ENCODE peak calls at places on chromosomes 4 and X, in six cellular contexts. I, F, H, S, N and C are unnamed samples.

GRCh38 chr4:42151568-42152506 is 618 bp downstream of the BEND4 start:
- DNase-seq in F (no peak), I (no peak), S (no peak), H (no peak), N (no peak), C (no peak)

GRCh38 chrX:153598541-153599191 is at the start of gene CCNQ:
- DNase-seq in F (no peak), I (peak; percentile 30), H (no peak), N (no peak), S (no peak), C (peak; percentile 14)

GRCh38 chr4:182518421-182518820 is 275.2 kb downstream of the TENM3 start:
- DNase-seq in S (no peak), N (no peak), F (no peak), I (no peak), H (no peak), C (no peak)

GRCh38 chr4:23269583-23269982 is 576.8 kb downstream of the GBA3 start:
- DNase-seq in S (no peak), I (no peak), N (no peak), H (no peak), F (no peak), C (peak; percentile 0)

GRCh38 chrX:65668362-65669310 is 1.2 kb downstream of the MSN start:
- DNase-seq in I (peak; percentile 79), N (peak; percentile 92), H (peak; percentile 65), S (peak; percentile 89), F (peak; percentile 66), C (peak; percentile 81)

GRCh38 chr4:139532951-139533350 is 23.1 kb downstream of the SETD7 start:
- DNase-seq in N (no peak), H (no peak), I (no peak), F (no peak), S (no peak), C (peak; percentile 49)

GRCh38 chrX:140440891-140441290 is 64.0 kb downstream of the SOX3 start:
- DNase-seq in H (no peak), S (no peak), F (no peak), N (no peak), I (peak; percentile 23), C (no peak)

GRCh38 chr4:57369446-57369845 is 259.3 kb upstream of the IGFBP7 start:
- DNase-seq in N (no peak), S (no peak), H (no peak), F (no peak), I (no peak), C (no peak)

DNA sequence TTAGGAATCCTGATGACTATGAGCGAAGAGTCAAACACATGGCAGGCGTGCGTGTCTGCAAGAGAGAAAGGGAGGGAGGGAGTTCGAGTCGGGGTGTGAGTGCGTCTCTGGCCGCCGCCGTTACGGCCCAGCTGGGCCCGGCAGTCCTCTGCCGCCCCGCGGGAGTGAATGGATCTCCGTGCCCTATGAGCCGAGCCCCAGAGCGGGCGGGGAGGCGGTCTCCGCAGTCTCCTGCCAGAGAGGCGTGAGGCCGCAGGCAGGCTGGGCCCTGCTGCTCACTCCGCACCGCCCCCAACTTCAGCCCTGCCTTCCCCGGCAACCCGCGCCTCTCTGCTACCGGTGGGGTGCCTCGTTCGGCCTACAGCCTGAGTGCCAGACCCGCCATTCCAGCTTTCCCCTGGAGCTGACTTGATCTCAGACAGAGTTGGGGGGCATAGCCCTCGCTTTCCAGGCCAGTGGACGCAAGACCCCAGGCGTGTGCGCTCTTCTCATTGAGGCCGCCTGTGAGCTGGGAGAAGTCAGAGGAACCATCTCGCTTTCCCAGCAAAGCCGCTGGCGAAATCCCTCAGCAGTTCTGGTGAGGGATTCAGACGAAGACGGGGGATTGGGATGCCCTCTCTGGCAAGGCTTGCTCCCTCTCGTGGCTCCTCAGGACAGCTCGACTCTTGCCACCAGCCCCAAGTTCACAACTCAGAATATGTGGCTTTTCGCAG is 1.4 kb downstream of the SLC16A2 start:
- DNase-seq in F (peak; percentile 26), H (peak; percentile 64), N (peak; percentile 83), I (peak; percentile 66), S (peak; percentile 77), C (peak; percentile 50)
- H3K4me3 ChIP-seq in F (peak overlapping the region; percentile 51), H (peak overlapping the region; percentile 71), N (peak overlapping the region; percentile 70), I (peak overlapping the region; percentile 50), S (peak overlapping the region; percentile 46), C (peak overlapping the region; percentile 55)

GRCh38 chr4:2292679-2293108 is 30.8 kb upstream of the MXD4 start:
- DNase-seq in F (no peak), N (peak; percentile 31), I (peak; percentile 36), H (no peak), S (peak; percentile 12), C (peak; percentile 90)

GRCh38 chr4:2297606-2298517 is 36.0 kb upstream of the MXD4 start:
- DNase-seq in N (peak; percentile 42), S (peak; percentile 5), I (no peak), F (no peak), H (no peak), C (no peak)

GRCh38 chr4:2296621-2297601 is 35.0 kb upstream of the MXD4 start:
- DNase-seq in S (peak; percentile 58), F (no peak), N (peak; percentile 55), I (no peak), H (no peak), C (no peak)

GRCh38 chr4:2298548-2298991 is 36.7 kb upstream of the MXD4 start:
- DNase-seq in N (peak; percentile 60), H (no peak), I (no peak), S (peak; percentile 53), F (no peak), C (no peak)

GRCh38 chr4:2295535-2296442 is 33.9 kb upstream of the MXD4 start:
- DNase-seq in I (no peak), N (peak; percentile 61), F (no peak), H (no peak), S (peak; percentile 54), C (no peak)
- TF ChIP-seq CTCF in I (no peak), N (no peak), F (no peak), H (no peak), S (no peak), C (no peak)

DNA sequence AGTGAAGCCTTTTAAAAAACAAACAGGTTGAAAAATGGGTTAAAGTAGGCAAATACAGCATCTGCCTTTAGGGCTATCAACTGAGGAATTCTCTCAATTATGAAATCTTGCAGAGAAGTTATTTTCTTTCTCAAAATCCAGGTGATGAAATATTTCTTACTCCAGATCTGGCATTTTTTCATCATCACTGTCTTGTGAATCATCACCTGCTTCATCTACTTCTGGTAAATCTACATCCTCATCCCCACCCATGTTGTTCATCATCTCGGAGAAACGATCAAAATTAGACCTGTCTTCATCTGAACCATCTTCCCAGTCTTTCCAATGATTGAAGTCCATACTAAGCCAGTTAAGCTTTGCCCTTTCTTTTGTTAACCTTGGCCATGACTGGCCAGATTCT is 33.3 kb upstream of the HPF1 start:
- DNase-seq in S (no peak), H (no peak), N (no peak), I (peak; percentile 1), F (peak; percentile 55), C (peak; percentile 4)
- H3K4me3 ChIP-seq in S (no peak overlapping the region), H (peak overlapping the region; percentile 53), N (no peak overlapping the region), I (no peak overlapping the region), F (no peak overlapping the region), C (no peak overlapping the region)

DNA sequence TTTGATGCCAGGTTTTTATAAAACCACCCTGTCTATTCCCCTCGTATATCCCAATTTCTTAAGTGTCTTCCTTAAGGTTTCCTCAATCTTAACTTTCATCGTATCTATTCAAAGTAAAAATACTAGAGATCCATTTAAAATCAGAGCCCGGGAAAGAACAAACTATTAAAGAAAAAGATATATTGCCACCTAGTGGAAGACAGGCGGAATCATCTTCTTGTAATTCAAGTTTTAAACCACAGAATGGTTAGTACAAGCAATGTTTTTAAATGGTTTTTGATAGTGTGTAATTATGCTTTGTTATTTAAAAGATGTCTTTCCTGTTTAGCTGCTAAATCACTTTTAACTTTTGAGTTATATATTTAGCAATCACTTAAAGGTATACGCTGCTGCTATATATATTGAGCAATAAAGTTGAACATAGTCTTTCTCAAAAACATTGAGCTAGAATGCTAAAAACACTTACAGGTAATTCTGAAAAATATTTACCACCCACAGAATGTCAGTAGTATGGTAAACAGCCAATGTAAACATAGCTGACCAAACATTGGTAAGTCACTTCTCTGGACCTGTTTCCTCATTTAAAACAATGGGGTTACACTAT is 18.2 kb downstream of the PRDM8 start:
- DNase-seq in S (no peak), F (peak; percentile 60), H (no peak), I (peak; percentile 66), N (no peak), C (peak; percentile 58)
- TF ChIP-seq CTCF in S (peak; percentile 66), F (peak; percentile 40), H (peak; percentile 81), I (peak; percentile 52), N (peak; percentile 65), C (peak; percentile 59)

GRCh38 chr4:73911746-73912145 is 42.6 kb downstream of the CXCL1 start:
- DNase-seq in N (no peak), H (no peak), F (no peak), S (no peak), I (no peak), C (peak; percentile 69)
- H3K4me3 ChIP-seq in N (no peak overlapping the region), H (no peak overlapping the region), F (no peak overlapping the region), S (no peak overlapping the region), I (no peak overlapping the region), C (no peak overlapping the region)

DNA sequence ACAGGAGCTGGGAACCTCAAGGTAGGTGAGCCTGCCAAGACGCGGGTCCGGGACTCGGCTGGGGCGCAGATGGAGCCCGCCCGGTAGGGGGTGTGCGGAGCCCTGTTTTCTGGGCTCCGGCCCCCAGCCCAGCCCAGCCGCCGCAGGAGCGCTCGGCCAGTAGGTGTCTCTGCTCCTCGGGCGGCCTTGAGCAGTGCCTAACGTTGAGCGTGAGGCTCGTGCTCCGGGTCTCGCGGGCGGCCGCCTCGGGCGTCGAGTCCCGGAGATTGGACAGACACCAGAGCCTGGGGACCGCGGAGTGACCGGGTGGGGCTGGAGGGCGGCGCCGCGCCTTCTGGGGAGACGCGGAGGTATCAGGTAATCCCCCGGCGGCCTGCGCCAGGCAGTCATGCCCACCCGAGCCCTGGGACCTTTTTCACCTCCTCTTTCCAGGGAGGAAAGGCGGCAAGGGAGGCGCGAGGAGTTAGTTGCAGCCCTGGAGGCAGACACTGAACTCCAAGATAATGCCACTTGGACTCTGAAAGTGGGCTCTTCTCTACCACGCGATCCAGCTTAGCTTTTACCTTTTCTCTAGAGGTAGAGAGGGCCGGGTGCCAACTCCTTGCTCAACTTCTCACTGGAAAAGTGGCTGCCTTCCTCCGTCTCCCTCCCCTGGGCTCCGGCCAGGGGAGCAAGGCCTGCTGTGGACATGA is 14.5 kb upstream of the FGG start:
- DNase-seq in H (peak; percentile 23), N (no peak), S (no peak), I (peak; percentile 48), F (peak; percentile 50), C (peak; percentile 49)
- TF ChIP-seq CTCF in H (peak; percentile 51), N (peak; percentile 34), S (peak; percentile 59), I (peak; percentile 68), F (peak; percentile 89), C (peak; percentile 51)

GRCh38 chrX:101091817-101092216 is 6.2 kb upstream of the CENPI start:
- DNase-seq in F (no peak), I (no peak), H (no peak), N (no peak), S (no peak), C (no peak)

GRCh38 chrX:101097546-101098453 is at the start of gene CENPI:
- DNase-seq in I (peak; percentile 94), N (peak; percentile 96), H (peak; percentile 92), S (peak; percentile 95), F (peak; percentile 80), C (peak; percentile 91)
- H3K4me3 ChIP-seq in I (peak within 1 kb of the TSS; percentile 68), N (peak within 1 kb of the TSS; percentile 54), H (peak within 1 kb of the TSS; percentile 65), S (peak within 1 kb of the TSS; percentile 46), F (peak within 1 kb of the TSS; percentile 48), C (peak within 1 kb of the TSS; percentile 66)

GRCh38 chr4:8585186-8585585 is 5.0 kb downstream of the GPR78 start:
- DNase-seq in S (no peak), I (no peak), F (no peak), H (no peak), N (peak; percentile 39), C (no peak)
- TF ChIP-seq CTCF in S (no peak), I (no peak), F (peak; percentile 51), H (no peak), N (no peak), C (no peak)